ENCODE peak calls at places on chromosomes 4 and X, in four cellular contexts. Z is K562, I is GM12891, K is GM12878. N is an unnamed sample.

GRCh38 chrX:63428348-63428747 is 77.2 kb upstream of the SPIN4 start:
- DNase-seq in Z (no peak), I (no peak), K (no peak), N (no peak)

GRCh38 chrX:143669395-143669794 is 33.5 kb upstream of the SLITRK4 start:
- DNase-seq in Z (no peak), I (no peak), K (no peak), N (no peak)

GRCh38 chr4:20287246-20287645 is 35.5 kb downstream of the SLIT2 start:
- DNase-seq in Z (no peak), I (no peak), K (no peak), N (no peak)

GRCh38 chrX:136487647-136488046 is at the start of gene BRS3:
- DNase-seq in Z (no peak), I (no peak), K (no peak), N (no peak)

GRCh38 chr4:8126523-8126922 is 32.1 kb downstream of the ABLIM2 start:
- DNase-seq in Z (no peak), I (no peak), K (no peak), N (no peak)

GRCh38 chr4:6327220-6327917 is 57.7 kb downstream of the WFS1 start:
- DNase-seq in Z (peak; percentile 79), I (peak; percentile 87), K (no peak), N (peak; percentile 35)

GRCh38 chr4:151459380-151459779 is 50.4 kb downstream of the FHIP1A start:
- DNase-seq in Z (no peak), I (no peak), K (no peak), N (no peak)

GRCh38 chr4:114180481-114180880 is 201.0 kb upstream of the ARSJ start:
- DNase-seq in Z (peak; percentile 6), I (no peak), K (no peak), N (no peak)

GRCh38 chr4:11132478-11132877 is 296.2 kb downstream of the HS3ST1 start:
- DNase-seq in Z (no peak), I (no peak), K (no peak), N (no peak)

GRCh38 chrX:112247714-112248113 is 165.1 kb upstream of the TRPC5 start:
- DNase-seq in Z (no peak), I (no peak), K (no peak), N (no peak)

GRCh38 chrX:138890491-138890890 is 179.0 kb upstream of the FGF13 start:
- DNase-seq in Z (no peak), I (no peak), K (no peak), N (no peak)

GRCh38 chrX:28613558-28613957 is 26.3 kb downstream of the IL1RAPL1 start:
- DNase-seq in Z (no peak), I (no peak), K (no peak), N (no peak)

GRCh38 chr4:124386163-124386562 is 326.4 kb downstream of the ANKRD50 start:
- DNase-seq in Z (no peak), I (no peak), K (no peak), N (no peak)

GRCh38 chr4:161178310-161178709 is 985.5 kb downstream of the FSTL5 start:
- DNase-seq in Z (no peak), I (no peak), K (no peak), N (no peak)

GRCh38 chr4:47381172-47381571 is 82.3 kb downstream of the COMMD8 start:
- DNase-seq in Z (no peak), I (no peak), K (no peak), N (no peak)

GRCh38 chrX:79366556-79366887 is 612 bp downstream of the ITM2A start:
- DNase-seq in Z (no peak), I (no peak), K (no peak), N (no peak)

GRCh38 chrX:40496728-40497127 is 84.0 kb upstream of the ATP6AP2 start:
- DNase-seq in Z (peak; percentile 17), I (no peak), K (no peak), N (no peak)

GRCh38 chr4:7255488-7255881 is 63.1 kb downstream of the SORCS2 start:
- DNase-seq in Z (no peak), I (no peak), K (no peak), N (no peak)

GRCh38 chr4:127586922-127587571 is 45.7 kb upstream of the INTU start:
- DNase-seq in Z (peak; percentile 76), I (peak; percentile 13), K (no peak), N (peak; percentile 54)

GRCh38 chr4:10732235-10732975 is 47.8 kb upstream of the CLNK start:
- DNase-seq in Z (no peak), I (no peak), K (peak; percentile 83), N (no peak)

GRCh38 chr4:148445903-148446261 is 3.7 kb upstream of the NR3C2 start:
- DNase-seq in Z (no peak), I (no peak), K (no peak), N (no peak)

GRCh38 chr4:148445071-148445902 is 3.1 kb upstream of the NR3C2 start:
- DNase-seq in Z (peak; percentile 15), I (peak; percentile 14), K (no peak), N (no peak)

GRCh38 chr4:148442830-148443549 is 776 bp upstream of the NR3C2 start:
- DNase-seq in Z (no peak), I (no peak), K (no peak), N (no peak)

GRCh38 chr4:148443550-148444295 is 1.5 kb upstream of the NR3C2 start:
- DNase-seq in Z (no peak), I (peak; percentile 5), K (no peak), N (no peak)

GRCh38 chr4:148444296-148445070 is 2.3 kb upstream of the NR3C2 start:
- DNase-seq in Z (no peak), I (peak; percentile 7), K (no peak), N (no peak)
- TF ChIP-seq POLR2AphosphoS5 in Z (no peak), I (no peak), K (no peak), N (no peak)

GRCh38 chr4:108106186-108106585 is 62.5 kb downstream of the LEF1 start:
- DNase-seq in Z (no peak), I (no peak), K (no peak), N (no peak)

GRCh38 chr4:108100827-108101226 is 67.9 kb downstream of the LEF1 start:
- DNase-seq in Z (no peak), I (no peak), K (no peak), N (no peak)

GRCh38 chr4:108107116-108107515 is 61.6 kb downstream of the LEF1 start:
- DNase-seq in Z (no peak), I (no peak), K (no peak), N (no peak)

GRCh38 chr4:108099838-108100237 is 68.9 kb downstream of the LEF1 start:
- DNase-seq in Z (no peak), I (no peak), K (no peak), N (no peak)

GRCh38 chr4:108103096-108103495 is 65.6 kb downstream of the LEF1 start:
- DNase-seq in Z (no peak), I (no peak), K (no peak), N (no peak)
- TF ChIP-seq SPI1 in Z (no peak), I (no peak), K (no peak), N (no peak)

GRCh38 chr4:88027611-88028608 is 20.5 kb downstream of the PKD2 start:
- DNase-seq in Z (no peak), I (no peak), K (no peak), N (peak; percentile 43)
- TF ChIP-seq POLR2AphosphoS5 in Z (no peak), I (no peak), K (no peak), N (peak; percentile 23)

DNA sequence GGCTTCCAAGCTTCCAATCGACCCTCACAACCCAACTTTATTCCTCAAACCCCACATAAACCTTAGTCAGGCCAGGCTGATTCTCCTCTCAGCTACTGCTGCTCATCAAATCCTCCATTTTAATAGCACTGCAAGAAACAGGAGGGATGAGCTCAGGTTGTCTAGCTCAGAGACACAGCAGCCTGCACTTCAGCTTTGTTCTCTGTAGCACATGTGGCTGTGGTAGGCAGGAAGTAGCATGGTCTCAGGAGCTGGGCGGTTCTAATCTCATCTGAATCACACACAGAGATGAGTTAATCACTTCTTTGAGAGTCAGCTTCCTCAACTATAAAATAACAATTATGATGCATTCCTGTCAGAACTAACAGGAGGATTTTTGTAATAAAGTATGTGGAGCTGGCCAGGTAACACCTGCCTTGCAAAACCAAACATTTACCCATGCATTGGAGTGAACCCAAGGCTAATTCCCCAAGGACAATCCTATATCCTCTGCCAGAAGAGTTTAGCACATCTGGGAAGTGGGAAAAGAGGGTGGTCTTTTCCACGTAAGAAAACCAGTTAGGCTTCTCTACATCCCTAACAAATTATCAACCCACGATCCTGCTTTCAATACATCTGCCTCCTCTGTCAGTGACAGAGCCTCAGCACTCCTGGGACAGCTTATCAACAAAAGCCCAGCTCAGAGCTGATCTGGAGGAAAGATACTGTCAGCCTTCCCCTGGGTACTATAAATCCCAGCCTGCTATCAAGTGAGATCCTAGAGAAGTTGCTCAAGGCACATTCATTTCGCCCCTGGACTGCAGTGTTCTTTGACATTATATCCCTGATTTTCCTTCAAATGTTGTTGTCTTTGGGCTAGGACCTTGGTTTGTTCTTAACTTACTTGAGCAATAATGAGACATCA is 32.8 kb downstream of the ELOVL6 start:
- DNase-seq in Z (peak; percentile 45), I (no peak), K (no peak), N (no peak)
- TF ChIP-seq SPI1 in Z (no peak), I (no peak), K (no peak), N (no peak)

GRCh38 chr4:38131371-38132139 is 171.4 kb downstream of the PTTG2 start:
- DNase-seq in Z (peak; percentile 32), I (no peak), K (peak; percentile 84), N (no peak)
- TF ChIP-seq POLR2AphosphoS5 in Z (no peak), I (peak; percentile 57), K (peak; percentile 77), N (no peak)

GRCh38 chr4:119337010-119337409 is 15.1 kb upstream of the FABP2 start:
- DNase-seq in Z (no peak), I (no peak), K (no peak), N (no peak)
- TF ChIP-seq SPI1 in Z (no peak), I (no peak), K (no peak), N (peak; percentile 21)

DNA sequence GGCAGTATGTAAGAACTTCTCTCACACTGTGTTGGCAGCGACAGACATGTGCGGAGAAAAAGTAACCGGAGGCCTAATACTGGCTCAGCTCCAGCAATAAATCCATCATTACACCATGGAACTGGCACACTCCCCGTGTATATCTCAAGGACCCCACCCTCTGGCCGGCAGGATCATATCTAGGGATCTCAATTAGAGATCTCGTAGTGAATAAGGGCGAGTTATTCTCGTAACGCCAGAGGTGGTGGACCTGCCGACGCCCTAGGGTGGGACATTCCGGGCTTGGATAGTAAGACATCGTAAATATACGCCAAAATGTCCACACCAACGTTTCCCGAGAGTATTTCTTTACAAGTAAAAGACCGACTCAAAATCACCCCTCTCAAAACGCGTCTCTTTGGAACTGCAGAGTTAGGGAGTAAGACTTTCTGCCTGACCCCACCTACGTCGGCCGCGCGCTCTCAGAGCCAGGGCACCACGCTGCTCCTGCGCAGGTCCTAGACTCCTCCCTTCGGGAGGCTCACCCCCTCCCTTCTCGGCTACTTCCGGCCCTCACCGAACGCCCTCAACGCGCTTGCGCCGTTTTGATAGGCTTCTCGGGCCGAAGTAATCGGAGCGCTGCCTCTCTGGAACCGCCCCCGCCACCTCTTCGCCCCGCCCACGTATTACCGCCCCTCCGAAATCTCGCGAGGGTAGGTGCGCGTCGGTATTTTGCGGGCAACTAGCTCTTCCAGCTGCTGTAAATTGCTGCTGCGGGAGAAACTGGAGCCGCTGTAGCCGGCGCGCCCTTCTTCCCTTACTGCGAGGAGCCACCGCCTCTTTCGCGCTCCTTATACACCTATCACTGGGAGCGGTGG is at the start of gene WDR44:
- DNase-seq in Z (peak; percentile 97), I (peak; percentile 64), K (peak; percentile 82), N (peak; percentile 94)
- TF ChIP-seq POLR2AphosphoS5 in Z (peak; percentile 85), I (peak; percentile 73), K (peak; percentile 86), N (peak; percentile 91)

GRCh38 chr4:189177130-189177529 is 763.5 kb upstream of the FRG1 start:
- DNase-seq in Z (no peak), I (no peak), K (no peak), N (no peak)
- TF ChIP-seq SPI1 in Z (no peak), I (no peak), K (no peak), N (no peak)